ENCODE peak calls at places on chromosome 13, in five cellular contexts. N is body of pancreas, H is hepatocyte, J is endodermal cell, D is heart right ventricle. F is an unnamed sample.
A peak's percentile ranks its signal among the peaks of the same experiment; 100 is the strongest.

GRCh38 chr13:91813255-91813654 is 414.8 kb downstream of the GPC5 start:
- DNase-seq in D (no peak), H (peak; percentile 16), J (no peak), N (no peak), F (no peak)

GRCh38 chr13:102690883-102691282 is 4.0 kb downstream of the METTL21C start:
- DNase-seq in J (no peak), H (no peak), N (no peak), D (no peak), F (no peak)

GRCh38 chr13:39038569-39038898 is 278 bp downstream of the NHLRC3 start:
- DNase-seq in N (no peak), D (no peak), J (no peak), H (no peak), F (peak; percentile 59)

GRCh38 chr13:100646030-100646673 is 28.4 kb downstream of the TMTC4 start:
- DNase-seq in D (no peak), N (peak; percentile 19), J (peak; percentile 78), H (peak; percentile 45), F (peak; percentile 61)

GRCh38 chr13:50401721-50402510 is 386.7 kb downstream of the KCNRG start:
- DNase-seq in N (no peak), H (no peak), D (no peak), J (no peak), F (no peak)

GRCh38 chr13:67128148-67128547 is 102.0 kb downstream of the PCDH9 start:
- DNase-seq in H (no peak), D (no peak), N (no peak), J (no peak), F (no peak)

GRCh38 chr13:113621046-113621445 is 36.5 kb downstream of the TFDP1 start:
- DNase-seq in D (no peak), H (no peak), N (no peak), J (no peak), F (no peak)

GRCh38 chr13:24215007-24215633 is 54.6 kb downstream of the SPATA13 start:
- DNase-seq in H (no peak), N (no peak), J (no peak), D (no peak), F (no peak)

GRCh38 chr13:27283906-27284523 is 13.4 kb downstream of the RASL11A start:
- DNase-seq in J (no peak), D (no peak), N (peak; percentile 42), H (no peak), F (peak; percentile 35)

GRCh38 chr13:113423225-113424170 is 29.8 kb downstream of the ADPRHL1 start:
- DNase-seq in N (no peak), J (peak; percentile 36), D (no peak), H (no peak), F (no peak)

GRCh38 chr13:23506821-23507210 is 63.4 kb upstream of the TNFRSF19 start:
- DNase-seq in H (peak; percentile 21), J (no peak), N (no peak), D (no peak), F (no peak)

GRCh38 chr13:41505209-41505835 is 48.0 kb downstream of the RGCC start:
- DNase-seq in J (no peak), D (no peak), H (no peak), N (no peak), F (no peak)

GRCh38 chr13:67281476-67281875 is 51.3 kb upstream of the PCDH9 start:
- DNase-seq in N (no peak), H (no peak), D (no peak), J (no peak), F (no peak)

GRCh38 chr13:71730267-71730666 is 136.7 kb downstream of the DACH1 start:
- DNase-seq in J (no peak), D (no peak), N (no peak), H (no peak), F (no peak)

GRCh38 chr13:36242761-36243160 is 28.4 kb upstream of the SOHLH2 start:
- DNase-seq in N (no peak), H (no peak), J (no peak), D (no peak), F (no peak)

GRCh38 chr13:84098273-84098672 is 216.0 kb upstream of the SLITRK1 start:
- DNase-seq in D (no peak), N (no peak), H (no peak), J (no peak), F (no peak)

GRCh38 chr13:28163587-28163986 is 25.2 kb downstream of the PAN3 start:
- DNase-seq in D (no peak), H (no peak), N (no peak), J (no peak), F (no peak)

GRCh38 chr13:108315955-108316354 is 46.4 kb downstream of the TNFSF13B start:
- DNase-seq in H (no peak), D (no peak), N (no peak), J (no peak), F (no peak)

GRCh38 chr13:111460548-111461444 is 140.4 kb downstream of the TEX29 start:
- DNase-seq in D (no peak), J (peak; percentile 83), H (peak; percentile 68), N (peak; percentile 61), F (peak; percentile 12)

GRCh38 chr13:101511766-101512165 is 59.3 kb downstream of the ITGBL1 start:
- DNase-seq in D (no peak), J (no peak), N (no peak), H (no peak), F (no peak)

GRCh38 chr13:73107459-73107858 is 48.7 kb downstream of the KLF5 start:
- DNase-seq in H (no peak), N (no peak), D (no peak), J (no peak), F (no peak)

GRCh38 chr13:99969934-99970760 is 1.4 kb downstream of the ZIC5 start:
- DNase-seq in D (no peak), N (no peak), H (no peak), J (peak; percentile 94), F (no peak)

GRCh38 chr13:96575423-96576320 is 418.6 kb downstream of the OXGR1 start:
- DNase-seq in D (no peak), H (no peak), N (no peak), J (no peak), F (no peak)

DNA sequence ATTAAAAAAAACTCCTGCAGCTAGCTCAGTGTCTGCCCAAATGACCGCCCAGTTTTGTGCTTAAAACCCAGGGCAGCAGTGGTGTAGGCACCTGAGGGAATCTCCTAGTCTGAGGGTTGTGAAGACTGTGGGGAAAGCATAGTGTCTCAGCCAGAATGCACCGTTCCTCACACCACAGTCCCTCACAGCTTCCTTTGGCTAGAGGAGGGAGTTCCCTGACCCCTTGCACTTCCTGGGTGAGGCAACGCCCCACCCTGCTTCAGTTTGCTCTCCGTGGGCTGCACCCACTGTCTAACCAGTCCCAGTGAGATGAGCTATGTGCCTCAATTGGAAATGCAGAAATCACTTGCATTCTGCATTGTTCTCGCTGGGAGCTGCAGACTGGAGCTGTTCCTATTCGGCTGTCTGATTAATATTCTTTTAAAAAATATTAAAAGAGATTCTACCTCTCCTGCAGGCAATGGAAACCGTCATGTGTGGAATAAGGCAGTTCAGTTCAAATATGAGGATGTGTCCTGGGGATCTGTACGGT is 645.7 kb downstream of the FGF9 start:
- DNase-seq in J (no peak), N (no peak), H (no peak), D (no peak), F (no peak)
- H3K27ac ChIP-seq in J (no peak overlapping the region), N (no peak overlapping the region), H (no peak overlapping the region), D (no peak overlapping the region), F (no peak overlapping the region)

DNA sequence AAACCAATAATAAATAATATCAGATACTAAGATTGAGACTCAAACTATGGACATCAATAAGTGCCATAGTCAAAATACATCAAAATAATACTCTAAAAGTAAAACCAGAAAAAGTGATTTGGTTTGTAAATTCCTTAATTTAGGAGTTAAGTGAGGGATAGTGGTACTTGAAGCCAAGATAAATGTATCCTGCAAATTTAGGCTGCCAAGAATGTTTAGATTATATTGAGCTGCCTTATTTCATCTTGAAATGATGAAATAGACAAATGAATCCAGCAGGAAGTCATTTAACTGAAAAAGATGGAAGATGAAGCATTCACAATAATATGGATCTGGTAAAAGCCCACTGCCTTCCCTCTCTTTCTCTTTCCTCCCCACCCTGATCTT is 112.3 kb downstream of the LRCH1 start:
- DNase-seq in J (no peak), H (no peak), N (no peak), D (no peak), F (no peak)
- H3K27ac ChIP-seq in J (no peak overlapping the region), H (peak overlapping the region; percentile 85), N (no peak overlapping the region), D (no peak overlapping the region), F (no peak overlapping the region)

GRCh38 chr13:52599853-52600603 is 42.2 kb upstream of the HNRNPA1L2 start:
- DNase-seq in N (peak; percentile 32), H (peak; percentile 57), D (peak; percentile 25), J (peak; percentile 86), F (peak; percentile 29)
- H3K27ac ChIP-seq in N (peak overlapping the region; percentile 2), H (peak overlapping the region; percentile 63), D (peak overlapping the region; percentile 84), J (peak overlapping the region; percentile 60), F (peak overlapping the region; percentile 17)

DNA sequence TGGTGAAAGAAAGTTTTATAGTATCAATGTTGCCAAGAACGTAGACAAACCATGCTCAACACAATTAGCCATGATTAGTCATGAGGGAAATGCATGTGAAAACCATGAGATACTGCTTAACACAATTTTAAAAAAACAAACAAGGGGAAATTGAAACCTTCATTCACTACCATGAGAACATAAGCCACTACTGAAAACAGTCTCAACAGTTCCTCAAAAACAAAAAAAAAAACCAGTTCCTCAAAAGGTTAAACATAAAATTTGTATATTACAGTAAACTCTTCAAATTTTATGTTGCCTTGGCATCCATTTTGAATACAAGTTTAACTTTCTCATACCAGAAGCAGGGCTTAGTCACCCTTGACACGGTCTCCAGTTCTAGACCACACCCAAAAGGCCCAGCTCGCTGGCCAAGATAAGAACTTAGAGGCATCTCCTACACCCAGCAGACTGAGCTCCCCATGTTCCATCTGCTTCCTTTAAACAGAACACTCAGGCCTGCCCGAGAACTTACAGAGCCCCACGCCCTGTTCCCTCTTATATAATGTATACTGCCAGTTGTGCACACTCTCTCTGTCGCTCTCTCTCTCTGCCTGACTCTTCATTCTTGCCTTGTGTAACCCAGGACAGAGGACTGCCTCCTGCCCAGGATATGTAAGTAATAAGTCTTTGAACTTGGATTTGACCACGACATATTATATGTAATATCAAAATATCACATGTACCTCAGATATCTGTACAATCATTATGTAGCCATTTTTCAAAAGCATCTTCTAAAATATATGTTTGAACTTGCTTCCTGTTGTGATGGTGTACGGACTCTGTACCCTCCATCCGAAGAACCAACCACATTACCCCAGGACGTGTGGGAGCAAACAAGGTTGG is 67.4 kb downstream of the STK24 start:
- DNase-seq in H (peak; percentile 66), N (no peak), D (no peak), J (no peak), F (no peak)
- H3K27ac ChIP-seq in H (peak overlapping the region; percentile 61), N (peak overlapping the region; percentile 8), D (peak overlapping the region; percentile 20), J (no peak overlapping the region), F (no peak overlapping the region)

GRCh38 chr13:44267203-44267602 is 106.4 kb upstream of the SERP2 start:
- DNase-seq in N (no peak), D (no peak), J (no peak), H (no peak), F (no peak)
- H3K27ac ChIP-seq in N (no peak overlapping the region), D (no peak overlapping the region), J (no peak overlapping the region), H (no peak overlapping the region), F (no peak overlapping the region)